ENCODE peak calls at places on chromosomes 13 and 19, in five cellular contexts. Z is stimulated activated CD8-positive, alpha-beta memory T cell treated with anti-CD3 and anti-CD28 coated beads, Interleukin-4, amount 100 ng/mL, for 24 hours; L is tibial artery; Y is psoas muscle; O is IMR-90. W is an unnamed sample.

GRCh38 chr13:75760182-75760981 is 124.3 kb downstream of the LMO7 start:
- DNase-seq in Z (no peak), L (no peak), Y (peak), O (peak), W (no peak)

GRCh38 chr19:18699403-18700054 is 16.0 kb downstream of the CRTC1 start:
- DNase-seq in Z (no peak), L (no peak), Y (no peak), O (no peak), W (no peak)

GRCh38 chr19:6925801-6926751 is 38.7 kb downstream of the ADGRE1 start:
- DNase-seq in Z (no peak), L (no peak), Y (no peak), O (no peak), W (peak)

GRCh38 chr13:51435002-51435578 is 17.7 kb downstream of the INTS6 start:
- DNase-seq in Z (no peak), L (no peak), Y (no peak), O (peak), W (no peak)

GRCh38 chr13:43805071-43805468 is 18.3 kb upstream of the ENOX1 start:
- DNase-seq in Z (no peak), L (no peak), Y (no peak), O (peak), W (no peak)

GRCh38 chr19:41753936-41754529 is 1.3 kb upstream of the CEACAM6 start:
- DNase-seq in Z (peak), L (no peak), Y (no peak), O (peak), W (no peak)

GRCh38 chr19:29872224-29872731 is 60.5 kb downstream of the CCNE1 start:
- DNase-seq in Z (no peak), L (no peak), Y (no peak), O (no peak), W (no peak)

GRCh38 chr13:45441633-45442032 is 23.1 kb upstream of the COG3 start:
- DNase-seq in Z (no peak), L (no peak), Y (no peak), O (peak), W (peak)

GRCh38 chr19:39372047-39372802 is 18.7 kb downstream of the PAF1 start:
- DNase-seq in Z (no peak), L (peak), Y (peak), O (peak), W (no peak)

GRCh38 chr13:58991826-58992477 is 1171.8 kb downstream of the DIAPH3 start:
- DNase-seq in Z (no peak), L (no peak), Y (no peak), O (no peak), W (no peak)

GRCh38 chr19:1010586-1011510 is 10.1 kb downstream of the TMEM259 start:
- DNase-seq in Z (no peak), L (no peak), Y (peak), O (no peak), W (no peak)

GRCh38 chr13:31978021-31978420 is 53.6 kb upstream of the FRY start:
- DNase-seq in Z (no peak), L (no peak), Y (no peak), O (no peak), W (no peak)

GRCh38 chr13:32001392-32001768 is 30.2 kb upstream of the FRY start:
- DNase-seq in Z (no peak), L (no peak), Y (no peak), O (peak), W (peak)

GRCh38 chr13:71115301-71115700 is 751.7 kb downstream of the DACH1 start:
- DNase-seq in Z (no peak), L (no peak), Y (no peak), O (no peak), W (no peak)

GRCh38 chr13:51221108-51221507 is 1.1 kb upstream of the FAM124A start:
- DNase-seq in Z (no peak), L (no peak), Y (no peak), O (no peak), W (no peak)

GRCh38 chr13:113918981-113919646 is 54.8 kb downstream of the C13orf46 start:
- DNase-seq in Z (no peak), L (peak), Y (no peak), O (no peak), W (no peak)

GRCh38 chr19:17948967-17949930 is 16.4 kb downstream of the CCDC124 start:
- DNase-seq in Z (no peak), L (no peak), Y (no peak), O (no peak), W (no peak)

GRCh38 chr19:43777163-43777700 is 3.5 kb downstream of the KCNN4 start:
- DNase-seq in Z (no peak), L (no peak), Y (peak), O (peak), W (peak)

GRCh38 chr13:99071666-99072065 is 93.8 kb upstream of the DOCK9 start:
- DNase-seq in Z (no peak), L (no peak), Y (no peak), O (no peak), W (no peak)

GRCh38 chr13:26010487-26011207 is 41.2 kb downstream of the SHISA2 start:
- DNase-seq in Z (no peak), L (no peak), Y (no peak), O (no peak), W (no peak)

GRCh38 chr13:27131202-27131623 is 40.4 kb downstream of the USP12 start:
- DNase-seq in Z (peak), L (no peak), Y (no peak), O (peak), W (peak)

GRCh38 chr13:37984357-37984756 is 114.8 kb upstream of the TRPC4 start:
- DNase-seq in Z (no peak), L (no peak), Y (no peak), O (no peak), W (no peak)